ENCODE peak calls at places on chromosomes 7 and 10, in four cellular contexts. N is stomach, K is heart right ventricle, U is iPS DF 6.9. T is an unnamed sample.
A peak's percentile ranks its signal among the peaks of the same experiment; 100 is the strongest.

GRCh38 chr7:112723416-112723815 is 66.8 kb downstream of the TMEM168 start:
- DNase-seq in N (no peak), K (no peak), U (no peak), T (no peak)

GRCh38 chr10:22846294-22846693 is 81.6 kb upstream of the ARMC3 start:
- DNase-seq in N (no peak), K (no peak), U (no peak), T (no peak)

GRCh38 chr7:90474284-90475210 is 5.1 kb downstream of the PTTG1IP2 start:
- DNase-seq in K (no peak), U (no peak), N (no peak), T (no peak)

GRCh38 chr7:148699024-148699771 is 495 bp downstream of the CUL1 start:
- DNase-seq in K (peak; percentile 42), U (no peak), N (peak; percentile 57), T (peak; percentile 58)

GRCh38 chr7:18889436-18889835 is 228.0 kb downstream of the TWIST1 start:
- DNase-seq in K (no peak), N (no peak), U (no peak), T (no peak)

GRCh38 chr7:51022821-51023220 is 240.1 kb upstream of the GRB10 start:
- DNase-seq in U (no peak), N (no peak), K (no peak), T (no peak)

GRCh38 chr10:75283150-75284096 is 47.7 kb upstream of the COMTD1 start:
- DNase-seq in U (no peak), N (no peak), K (no peak), T (no peak)

GRCh38 chr7:41698726-41699125 is 4.2 kb downstream of the INHBA start:
- DNase-seq in K (no peak), U (no peak), N (no peak), T (no peak)

GRCh38 chr7:123717689-123718088 is 31.1 kb downstream of the WASL start:
- DNase-seq in N (no peak), U (no peak), K (no peak), T (no peak)

GRCh38 chr7:157523766-157524421 is 187.1 kb downstream of the DNAJB6 start:
- DNase-seq in K (no peak), N (peak; percentile 17), U (no peak), T (no peak)

GRCh38 chr7:91228927-91229326 is 35.3 kb upstream of the FZD1 start:
- DNase-seq in U (no peak), N (no peak), K (no peak), T (no peak)

DNA sequence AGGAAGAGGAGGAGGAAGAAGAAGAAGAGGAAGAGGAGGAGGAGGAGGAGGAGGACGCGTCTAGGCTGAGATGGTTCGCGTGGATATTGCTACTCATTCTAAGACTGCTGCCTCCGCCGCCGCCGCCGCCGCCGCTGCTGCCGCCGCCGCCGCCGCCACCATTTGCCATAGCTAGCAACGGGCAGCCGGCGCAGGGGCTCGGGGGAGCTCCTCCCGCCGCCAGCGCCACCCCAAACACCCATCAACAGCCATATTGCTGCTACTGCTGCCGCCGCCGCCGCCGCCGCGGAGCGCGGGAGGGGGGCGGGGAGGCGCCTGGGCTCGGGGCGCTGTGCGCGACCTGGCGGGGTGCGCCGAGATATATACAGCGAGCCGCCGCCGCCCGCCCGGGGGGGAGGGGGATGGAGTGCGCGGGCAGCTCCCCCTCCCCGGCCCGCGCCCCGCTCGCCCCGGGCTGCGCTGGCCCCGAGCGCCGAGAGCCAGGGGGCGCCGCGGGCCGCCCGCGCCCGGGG is at the start of gene KCNMA1:
- DNase-seq in K (no peak), U (no peak), N (no peak), T (no peak)
- H3K27ac ChIP-seq in K (no peak within 1 kb of the TSS), U (no peak within 1 kb of the TSS), N (peak within 1 kb of the TSS; percentile 58), T (no peak within 1 kb of the TSS)

DNA sequence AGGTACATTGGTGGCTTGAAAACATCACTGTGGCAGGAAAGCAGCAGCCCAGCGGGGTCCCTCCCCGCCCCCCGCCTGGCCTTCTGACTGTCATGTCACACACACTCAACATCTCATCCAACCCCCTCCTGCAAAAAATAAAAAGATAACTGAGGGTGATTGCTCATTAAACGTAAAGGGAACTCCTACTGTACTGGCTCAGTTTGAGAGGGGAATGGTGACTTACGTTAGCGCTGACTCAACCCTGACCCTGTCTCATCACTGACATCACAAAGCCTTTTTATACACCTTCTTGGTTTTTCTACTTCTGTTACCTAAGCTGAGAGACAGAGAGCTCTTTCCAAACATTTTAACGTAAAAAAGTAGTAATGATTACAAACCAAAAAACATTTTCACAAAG is 48.8 kb downstream of the ADARB2 start:
- DNase-seq in K (no peak), U (no peak), N (no peak), T (no peak)
- H3K27ac ChIP-seq in K (no peak overlapping the region), U (no peak overlapping the region), N (no peak overlapping the region), T (no peak overlapping the region)

DNA sequence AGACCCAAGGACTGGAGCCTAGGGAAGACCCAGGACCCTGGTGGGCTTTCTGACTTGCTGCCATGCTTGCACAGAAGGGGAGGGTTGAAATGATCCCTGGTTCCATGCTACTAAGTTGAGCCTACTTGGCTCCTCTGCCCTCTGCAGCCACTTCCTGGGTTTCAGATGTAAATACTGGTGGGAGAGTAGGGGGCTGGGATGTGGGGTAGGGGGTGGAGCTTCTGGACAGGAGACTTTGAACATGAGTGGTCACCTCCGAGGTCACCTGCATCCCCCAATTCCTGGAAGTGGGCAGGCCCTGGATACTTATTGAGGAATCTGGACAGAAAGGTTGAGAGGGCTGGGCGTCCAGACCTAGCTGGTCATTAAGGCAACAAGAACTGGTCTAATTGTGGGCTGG is 2.9 kb upstream of the ZMIZ1 start:
- DNase-seq in K (no peak), U (no peak), N (no peak), T (no peak)
- H3K27ac ChIP-seq in K (no peak overlapping the region), U (no peak overlapping the region), N (peak overlapping the region; percentile 82), T (peak overlapping the region; percentile 81)

DNA sequence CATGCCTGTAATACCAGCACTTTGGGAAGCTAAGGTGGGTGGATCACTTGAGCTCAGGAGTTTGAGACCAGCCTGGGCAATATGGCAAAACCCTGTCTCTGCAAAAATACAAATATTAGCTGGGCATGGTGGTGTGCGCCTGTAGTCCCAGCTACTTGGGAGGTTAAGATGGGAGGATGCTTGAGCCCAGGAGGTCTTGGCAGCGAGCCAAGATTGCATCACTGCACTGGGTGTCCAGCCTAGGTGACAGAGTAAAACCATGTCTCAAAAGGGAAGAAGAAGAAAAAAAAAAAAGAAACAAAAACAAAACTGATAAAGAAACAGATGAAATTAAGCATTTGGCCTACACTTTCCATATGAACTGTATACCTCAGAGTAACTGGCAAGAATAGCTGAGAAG is 319.2 kb downstream of the PARD3 start:
- DNase-seq in K (no peak), N (no peak), U (no peak), T (no peak)
- H3K27ac ChIP-seq in K (no peak overlapping the region), N (no peak overlapping the region), U (no peak overlapping the region), T (no peak overlapping the region)

GRCh38 chr10:112343056-112343806 is 30.7 kb upstream of the ACSL5 start:
- DNase-seq in U (no peak), K (no peak), N (no peak), T (no peak)

GRCh38 chr10:112345743-112346142 is 28.2 kb upstream of the ACSL5 start:
- DNase-seq in U (no peak), N (no peak), K (no peak), T (no peak)

GRCh38 chr10:112345202-112345601 is 28.7 kb upstream of the ACSL5 start:
- DNase-seq in K (no peak), U (no peak), N (no peak), T (no peak)

GRCh38 chr10:112346774-112347173 is 27.1 kb upstream of the ACSL5 start:
- DNase-seq in U (no peak), N (no peak), K (no peak), T (no peak)

GRCh38 chr10:112344261-112344660 is 29.7 kb upstream of the ACSL5 start:
- DNase-seq in K (no peak), N (no peak), U (no peak), T (no peak)
- H3K27ac ChIP-seq in K (no peak overlapping the region), N (no peak overlapping the region), U (no peak overlapping the region), T (no peak overlapping the region)

GRCh38 chr7:100444311-100445278 is 8.3 kb upstream of the PPP1R35 start:
- DNase-seq in U (no peak), K (peak; percentile 71), N (no peak), T (no peak)
- H3K27ac ChIP-seq in U (no peak overlapping the region), K (peak overlapping the region; percentile 90), N (peak overlapping the region; percentile 19), T (peak overlapping the region; percentile 46)

GRCh38 chr7:140596751-140597424 is 43.7 kb downstream of the DENND2A start:
- DNase-seq in N (no peak), U (no peak), K (no peak), T (no peak)
- H3K27ac ChIP-seq in N (no peak overlapping the region), U (no peak overlapping the region), K (peak overlapping the region; percentile 58), T (no peak overlapping the region)

T was measured in naive thymus-derived CD4-positive, alpha-beta T cell.